ENCODE peak calls at places on chromosomes 6 and 20, in five cellular contexts. E, D, N, Y and Q are unnamed samples.

GRCh38 chr6:26575494-26575939 is 21.2 kb upstream of the ABT1 start:
- DNase-seq in E (no peak), D (no peak), N (no peak), Y (peak; percentile 28), Q (no peak)

GRCh38 chr20:25421107-25421506 is 13.6 kb downstream of the GINS1 start:
- DNase-seq in E (no peak), D (no peak), N (no peak), Y (no peak), Q (no peak)

GRCh38 chr6:52417675-52418111 is 2.4 kb upstream of the EFHC1 start:
- DNase-seq in E (no peak), D (no peak), N (no peak), Y (peak; percentile 68), Q (no peak)

GRCh38 chr20:50359607-50360217 is 150.5 kb upstream of the PTPN1 start:
- DNase-seq in E (no peak), D (no peak), N (no peak), Y (no peak), Q (no peak)

GRCh38 chr20:37378785-37379598 is 33.1 kb downstream of the SRC start:
- DNase-seq in E (no peak), D (no peak), N (no peak), Y (peak; percentile 67), Q (no peak)

GRCh38 chr6:33419580-33420492 is at the start of gene SYNGAP1:
- DNase-seq in E (peak; percentile 46), D (no peak), N (no peak), Y (peak; percentile 64), Q (peak; percentile 68)

GRCh38 chr6:18115356-18115755 is 7.1 kb downstream of the NHLRC1 start:
- DNase-seq in E (no peak), D (no peak), N (no peak), Y (no peak), Q (no peak)

GRCh38 chr6:1416820-1417219 is 27.4 kb downstream of the FOXF2 start:
- DNase-seq in E (no peak), D (no peak), N (no peak), Y (no peak), Q (no peak)

GRCh38 chr6:33147807-33148666 is 44.2 kb downstream of the COL11A2 start:
- DNase-seq in E (no peak), D (no peak), N (no peak), Y (peak; percentile 58), Q (peak; percentile 33)